ENCODE peak calls at places on chromosome 19, in eight cellular contexts. L, M, N, H, T, U, Z and Y are unnamed samples.

GRCh38 chr19:14198384-14199376 is 7.3 kb downstream of the ADGRL1 start:
- DNase-seq in U (no peak), T (no peak), Z (no peak), N (no peak), M (no peak), L (no peak), H (peak; percentile 29), Y (no peak)

GRCh38 chr19:17281391-17282304 is at the start of gene ANKLE1:
- DNase-seq in H (peak; percentile 81), Z (peak; percentile 4), L (no peak), T (peak; percentile 69), N (peak; percentile 77), M (no peak), U (no peak), Y (peak; percentile 57)

GRCh38 chr19:3494051-3494450 is 6.4 kb downstream of the DOHH start:
- DNase-seq in H (no peak), T (no peak), U (peak; percentile 85), L (no peak), M (no peak), N (peak; percentile 88), Z (no peak), Y (no peak)

GRCh38 chr19:11105014-11105636 is 15.9 kb downstream of the LDLR start:
- DNase-seq in H (no peak), N (no peak), T (no peak), Z (no peak), L (no peak), U (no peak), M (no peak), Y (no peak)

GRCh38 chr19:44644391-44645016 is 794 bp downstream of the PVR start:
- DNase-seq in U (peak; percentile 60), H (peak; percentile 10), Z (peak; percentile 18), M (no peak), T (no peak), L (peak; percentile 59), N (peak; percentile 68), Y (peak; percentile 52)

GRCh38 chr19:10617409-10618121 is 7.8 kb upstream of the SLC44A2 start:
- DNase-seq in L (no peak), U (peak; percentile 41), H (no peak), N (no peak), Z (no peak), T (no peak), M (no peak), Y (no peak)

GRCh38 chr19:58409010-58409790 is 751 bp downstream of the ZNF584 start:
- DNase-seq in L (peak; percentile 42), U (no peak), T (no peak), N (peak; percentile 48), Z (peak; percentile 23), M (no peak), H (peak; percentile 67), Y (peak; percentile 41)

GRCh38 chr19:41192574-41193419 is at the start of gene CYP2S1:
- DNase-seq in U (no peak), N (peak; percentile 78), H (peak; percentile 3), M (no peak), T (no peak), L (no peak), Z (no peak), Y (peak; percentile 63)

GRCh38 chr19:16293133-16294085 is 31.2 kb upstream of the KLF2 start:
- DNase-seq in Z (peak; percentile 50), U (peak; percentile 55), M (no peak), N (no peak), L (peak; percentile 73), T (no peak), H (peak; percentile 17), Y (no peak)

GRCh38 chr19:11242864-11243797 is 3.7 kb downstream of the ANGPTL8 start:
- DNase-seq in U (peak; percentile 98), L (peak; percentile 99), H (peak; percentile 61), M (peak; percentile 50), N (peak; percentile 95), T (peak; percentile 84), Z (peak; percentile 65), Y (peak; percentile 51)

GRCh38 chr19:49130325-49130724 is 11.0 kb downstream of the PPFIA3 start:
- DNase-seq in N (no peak), T (no peak), M (no peak), U (no peak), H (no peak), L (no peak), Z (no peak), Y (no peak)

GRCh38 chr19:12833747-12834417 is 497 bp downstream of the RTBDN start:
- DNase-seq in U (no peak), T (no peak), M (no peak), N (peak; percentile 70), L (no peak), Z (no peak), H (no peak), Y (peak; percentile 30)